ENCODE peak calls at places on chromosomes 1 and 21, in seven cellular contexts. G is GM23248; W is CD4-positive, CD25-positive, alpha-beta regulatory T cell; T is ovary; X is small intestine; A is HepG2; D is right cardiac atrium. O is an unnamed sample. For H3K4me1, the result is how much of the 10 kb centered on the place peaks cover.

GRCh38 chr1:1399870-1400575 is 888 bp upstream of the CCNL2 start:
- DNase-seq in G (peak), W (no peak), T (no peak), X (peak), A (no peak), D (peak), O (no peak)

GRCh38 chr1:175434268-175434860 is 241.8 kb upstream of the KIAA0040 start:
- DNase-seq in G (no peak), W (no peak), T (no peak), X (no peak), A (no peak), D (no peak), O (no peak)

GRCh38 chr1:4637616-4638346 is 16.6 kb upstream of the AJAP1 start:
- DNase-seq in G (no peak), W (no peak), T (no peak), X (no peak), A (no peak), D (peak), O (no peak)

GRCh38 chr1:18199462-18199861 is 91.9 kb downstream of the IGSF21 start:
- DNase-seq in G (no peak), W (no peak), T (no peak), X (no peak), A (no peak), D (no peak), O (no peak)

GRCh38 chr1:56457767-56458375 is 121.5 kb downstream of the PLPP3 start:
- DNase-seq in G (no peak), W (no peak), T (no peak), X (no peak), A (no peak), D (no peak), O (no peak)

GRCh38 chr21:36075171-36075570 is 5.3 kb downstream of the CBR1 start:
- DNase-seq in G (no peak), W (no peak), T (no peak), X (peak), A (no peak), D (no peak), O (peak)

GRCh38 chr1:181987996-181988395 is 73.5 kb downstream of the ZNF648 start:
- DNase-seq in G (no peak), W (no peak), T (no peak), X (no peak), A (no peak), D (no peak), O (no peak)

GRCh38 chr1:206135248-206135647 is 18.1 kb upstream of the AVPR1B start:
- DNase-seq in G (no peak), W (no peak), T (no peak), X (no peak), A (no peak), D (no peak), O (no peak)

GRCh38 chr1:200561856-200562214 is 58.7 kb downstream of the KIF14 start:
- DNase-seq in G (no peak), W (no peak), T (no peak), X (no peak), A (no peak), D (no peak), O (no peak)

GRCh38 chr1:234047113-234047512 is 142.6 kb downstream of the SLC35F3 start:
- DNase-seq in G (no peak), W (no peak), T (no peak), X (no peak), A (no peak), D (no peak), O (no peak)

GRCh38 chr1:222167896-222168295 is 380.0 kb downstream of the HHIPL2 start:
- DNase-seq in G (peak), W (no peak), T (no peak), X (no peak), A (no peak), D (no peak), O (no peak)

GRCh38 chr21:25961042-25961441 is 209.5 kb downstream of the APP start:
- DNase-seq in G (no peak), W (no peak), T (no peak), X (no peak), A (no peak), D (no peak), O (no peak)

DNA sequence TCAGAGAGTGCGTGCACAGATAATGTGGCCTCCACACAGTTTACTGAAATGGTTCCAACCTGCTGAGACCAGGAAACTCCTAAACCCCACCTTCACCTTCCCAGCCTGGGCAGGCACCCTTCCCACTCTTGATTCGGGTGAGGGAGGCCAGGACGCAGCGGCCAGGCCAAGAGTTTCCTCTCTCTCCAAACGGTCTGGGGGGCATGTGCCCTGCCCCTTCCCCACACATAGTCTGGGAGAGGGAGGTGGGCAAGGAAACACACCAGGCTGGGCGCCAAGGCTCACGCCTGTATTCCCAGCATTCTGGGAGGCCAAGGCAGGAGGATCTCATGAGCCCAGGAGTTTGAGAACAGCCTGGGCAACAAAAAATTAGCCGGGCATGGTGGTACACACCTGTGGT is 9.6 kb downstream of the TNFRSF8 start:
- DNase-seq in G (no peak), W (no peak), T (no peak), X (no peak), A (no peak), D (no peak), O (no peak)
- H3K4me1 ChIP-seq in G (under half), W (under half), T (under half), X (under half), A (under half), D (under half), O (under half)

DNA sequence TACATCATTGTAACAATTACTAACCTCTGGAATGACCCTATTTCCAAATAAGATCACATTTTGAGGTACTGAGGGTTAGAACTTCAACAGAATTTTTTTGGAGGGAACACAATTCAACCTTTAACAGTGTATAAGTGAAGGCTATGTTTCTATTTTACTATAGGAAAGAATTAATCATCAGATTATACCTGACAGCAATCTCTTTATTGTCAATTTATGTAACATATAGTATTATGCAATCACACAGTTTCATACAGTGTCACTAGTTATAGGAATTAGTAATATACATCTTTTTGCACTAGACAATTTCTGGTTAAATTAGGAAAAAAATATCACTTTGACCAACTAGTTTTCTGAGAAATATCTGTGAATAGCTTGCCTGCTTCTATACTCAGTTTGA is 59.1 kb downstream of the MSH4 start:
- DNase-seq in G (no peak), W (no peak), T (no peak), X (no peak), A (no peak), D (no peak), O (no peak)
- H3K27ac ChIP-seq in G (no peak), W (no peak), T (no peak), X (no peak), A (no peak), D (no peak), O (no peak)

GRCh38 chr1:25023826-25024225 is 93.8 kb upstream of the RUNX3 start:
- DNase-seq in G (no peak), W (no peak), T (no peak), X (no peak), A (no peak), D (no peak), O (no peak)
- H3K4me1 ChIP-seq in G (under half), W (under half), T (under half), X (under half), A (under half), D (under half), O (under half)

DNA sequence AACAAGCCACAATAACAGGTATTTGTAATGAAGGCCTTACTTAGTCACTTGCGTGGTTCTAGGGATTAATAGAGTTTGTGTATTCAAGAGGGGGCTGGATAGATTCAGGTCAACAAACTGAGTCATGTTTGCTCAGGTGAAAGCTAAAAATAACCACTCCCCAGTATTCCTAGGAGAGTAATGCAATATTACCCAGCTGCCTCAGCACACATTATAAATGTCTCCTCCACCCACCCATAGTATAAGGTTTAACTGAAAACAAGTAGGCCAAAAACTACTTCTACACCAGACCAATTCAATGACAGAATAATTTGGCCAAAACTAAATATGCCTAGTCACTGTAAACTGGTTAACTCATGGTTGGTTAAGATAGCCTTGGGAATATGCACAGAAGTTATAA is 34.4 kb downstream of the WLS start:
- DNase-seq in G (peak), W (no peak), T (no peak), X (peak), A (peak), D (no peak), O (no peak)
- H3K27ac ChIP-seq in G (peak), W (no peak), T (no peak), X (no peak), A (no peak), D (no peak), O (no peak)

DNA sequence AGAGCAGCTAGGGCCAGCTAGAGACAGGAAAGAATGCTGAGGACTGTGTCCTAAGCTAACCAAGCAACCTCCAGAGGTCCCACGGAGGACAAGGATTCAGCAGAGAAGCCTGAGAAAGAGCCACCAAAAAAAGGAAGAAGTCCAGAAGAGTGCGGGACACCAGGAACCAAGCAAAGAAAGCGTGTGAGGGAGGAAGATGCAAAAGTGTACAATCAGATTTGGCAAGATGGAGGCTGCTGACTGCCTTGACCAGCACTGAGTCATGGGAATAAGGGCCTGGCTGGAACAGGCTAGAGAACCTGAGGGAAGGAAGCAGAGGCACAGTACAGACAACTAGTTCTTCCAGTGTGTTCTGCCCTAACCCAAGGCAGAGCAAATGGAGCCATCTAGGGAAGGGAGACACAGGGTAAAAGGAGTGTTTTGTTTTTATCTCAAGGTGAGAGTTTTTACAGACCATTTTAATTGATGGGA is 18.5 kb downstream of the TP53BP2 start:
- DNase-seq in G (peak), W (no peak), T (no peak), X (no peak), A (no peak), D (no peak), O (no peak)
- H3K4me1 ChIP-seq in G (under half), W (under half), T (under half), X (under half), A (under half), D (under half), O (under half)

O was measured in thyroid gland.